ENCODE peak calls at places on chromosomes 7 and 10, in four cellular contexts. T, N, H and C are unnamed samples.

GRCh38 chr7:158979635-158980351 is 123.4 kb downstream of the DYNC2I1 start:
- DNase-seq in N (no peak), T (no peak), H (no peak), C (no peak)

GRCh38 chr10:71647526-71648354 is 71.8 kb downstream of the C10orf105 start:
- DNase-seq in T (no peak), H (peak; percentile 80), N (no peak), C (peak; percentile 73)

GRCh38 chr7:2616973-2617709 is 14.6 kb upstream of the TTYH3 start:
- DNase-seq in T (no peak), H (no peak), N (no peak), C (no peak)

GRCh38 chr7:88758355-88759215 is 915 bp upstream of the ZNF804B start:
- DNase-seq in T (no peak), N (peak; percentile 16), H (peak; percentile 65), C (peak; percentile 59)

GRCh38 chr7:137990251-137990901 is 11.5 kb downstream of the CREB3L2 start:
- DNase-seq in N (no peak), T (no peak), H (no peak), C (no peak)

GRCh38 chr10:122307669-122308486 is 36.8 kb downstream of the BTBD16 start:
- DNase-seq in T (no peak), H (no peak), N (peak; percentile 71), C (no peak)

GRCh38 chr10:30637881-30638467 is 8.4 kb upstream of the LYZL2 start:
- DNase-seq in N (no peak), H (no peak), T (no peak), C (peak; percentile 22)

GRCh38 chr7:122727759-122728158 is 25.0 kb upstream of the RNF148 start:
- DNase-seq in N (no peak), T (no peak), H (no peak), C (no peak)

GRCh38 chr10:4201866-4202825 is 417.1 kb upstream of the KLF6 start:
- DNase-seq in N (no peak), T (no peak), H (no peak), C (no peak)

DNA sequence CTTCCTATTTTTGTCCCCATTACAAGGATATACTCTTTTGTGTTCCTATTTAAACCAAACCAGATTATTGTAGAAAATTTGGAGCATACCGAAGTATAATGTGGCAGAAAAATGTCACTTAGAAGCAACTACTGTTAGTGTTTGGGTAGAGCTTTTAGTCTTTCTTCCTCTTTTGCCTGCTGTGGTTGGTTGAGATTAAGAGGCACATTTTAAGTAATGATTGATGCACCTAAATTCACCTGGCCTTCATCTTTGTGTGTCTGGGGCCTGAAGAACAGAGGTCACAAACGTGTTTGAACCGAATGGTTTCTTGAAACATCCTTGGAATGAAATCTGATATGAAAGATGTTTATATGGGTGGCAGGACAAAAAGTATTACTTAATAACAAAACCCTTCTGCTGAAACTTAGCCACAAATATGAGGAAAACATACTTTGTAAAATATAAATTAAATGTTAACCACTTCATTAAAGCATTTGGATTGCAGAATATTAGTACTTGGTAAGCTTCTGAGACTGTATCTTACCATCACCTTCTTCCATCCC is 2.6 kb downstream of the BPGM start:
- DNase-seq in H (no peak), T (no peak), N (no peak), C (no peak)
- H3K27ac ChIP-seq in H (no peak overlapping the region), T (no peak overlapping the region), N (no peak overlapping the region), C (no peak overlapping the region)

DNA sequence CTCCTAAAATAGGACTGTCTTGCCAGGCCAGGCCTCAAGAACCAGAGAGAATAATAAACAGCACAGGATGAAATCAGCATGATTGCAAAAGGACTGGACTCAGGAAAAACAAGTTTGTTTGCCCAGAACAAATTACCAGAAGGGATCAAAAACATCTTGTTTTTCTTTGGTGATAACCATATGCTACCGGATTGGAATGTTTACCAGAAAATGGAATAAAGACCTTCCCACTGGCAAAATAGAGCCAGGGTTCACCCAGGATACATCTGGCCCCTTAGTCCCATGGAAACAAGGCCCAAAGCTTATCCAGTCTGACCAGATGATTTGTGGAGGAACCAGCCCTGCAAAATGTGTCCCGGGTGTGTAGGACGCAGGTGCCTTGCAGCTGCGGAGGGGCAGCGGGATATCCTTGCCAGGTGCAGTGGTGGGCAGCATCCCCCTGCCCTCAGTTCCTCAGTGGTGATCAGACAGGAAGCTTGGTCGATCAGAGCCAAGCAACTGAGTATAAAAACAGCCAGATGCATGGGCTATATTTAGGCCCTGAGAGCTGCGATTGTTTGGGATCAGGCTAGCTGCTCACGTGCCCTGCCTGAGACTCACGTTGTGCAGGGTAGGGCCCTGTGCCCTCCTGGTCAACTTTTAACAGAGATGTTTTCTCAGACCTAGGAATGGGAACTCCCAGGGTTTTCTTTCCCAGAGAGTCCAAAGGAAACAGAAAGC is 4.6 kb upstream of the ZNF22 start:
- DNase-seq in T (no peak), H (no peak), N (peak; percentile 72), C (no peak)
- H3K27ac ChIP-seq in T (no peak overlapping the region), H (no peak overlapping the region), N (peak overlapping the region; percentile 97), C (no peak overlapping the region)

GRCh38 chr10:123863721-123864432 is 27.7 kb downstream of the CPXM2 start:
- DNase-seq in H (peak; percentile 30), N (no peak), T (no peak), C (no peak)

GRCh38 chr10:123865350-123865749 is 26.3 kb downstream of the CPXM2 start:
- DNase-seq in T (no peak), H (no peak), N (no peak), C (no peak)

GRCh38 chr10:123863189-123863580 is 28.4 kb downstream of the CPXM2 start:
- DNase-seq in H (no peak), N (no peak), T (no peak), C (no peak)

GRCh38 chr10:123865880-123866279 is 25.7 kb downstream of the CPXM2 start:
- DNase-seq in N (no peak), T (no peak), H (no peak), C (no peak)

DNA sequence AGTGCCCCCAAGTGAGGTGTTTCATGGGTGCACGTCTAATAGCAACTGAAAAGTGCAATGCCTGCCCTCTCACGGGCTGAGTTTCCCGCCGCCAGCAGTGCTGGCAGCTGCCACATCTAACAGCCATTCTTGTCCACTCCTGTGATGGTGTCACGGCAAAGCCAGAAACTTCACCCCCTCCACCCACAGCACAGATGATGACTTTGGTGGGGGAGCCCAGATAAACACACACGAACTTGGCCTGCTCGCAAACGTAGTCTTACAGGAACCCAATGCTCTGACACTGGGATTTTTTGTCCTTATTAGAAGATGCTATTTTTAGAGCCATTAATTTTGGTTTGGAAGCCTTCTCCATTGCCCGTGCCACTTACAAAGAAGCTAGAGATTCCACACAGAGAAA is 26.7 kb downstream of the CPXM2 start:
- DNase-seq in N (no peak), H (no peak), T (no peak), C (no peak)
- H3K27ac ChIP-seq in N (no peak overlapping the region), H (no peak overlapping the region), T (no peak overlapping the region), C (no peak overlapping the region)

GRCh38 chr7:151085691-151086620 is at the start of gene AGAP3:
- DNase-seq in N (peak; percentile 92), H (peak; percentile 91), T (peak; percentile 48), C (peak; percentile 99)

GRCh38 chr7:151087247-151088018 is 1.2 kb downstream of the AGAP3 start:
- DNase-seq in H (no peak), T (peak; percentile 36), N (peak; percentile 72), C (peak; percentile 47)

GRCh38 chr7:151088019-151088855 is 2.0 kb downstream of the AGAP3 start:
- DNase-seq in T (no peak), N (no peak), H (peak; percentile 53), C (peak; percentile 24)

GRCh38 chr7:151085329-151085690 is 965 bp upstream of the AGAP3 start:
- DNase-seq in T (no peak), N (no peak), H (no peak), C (no peak)

DNA sequence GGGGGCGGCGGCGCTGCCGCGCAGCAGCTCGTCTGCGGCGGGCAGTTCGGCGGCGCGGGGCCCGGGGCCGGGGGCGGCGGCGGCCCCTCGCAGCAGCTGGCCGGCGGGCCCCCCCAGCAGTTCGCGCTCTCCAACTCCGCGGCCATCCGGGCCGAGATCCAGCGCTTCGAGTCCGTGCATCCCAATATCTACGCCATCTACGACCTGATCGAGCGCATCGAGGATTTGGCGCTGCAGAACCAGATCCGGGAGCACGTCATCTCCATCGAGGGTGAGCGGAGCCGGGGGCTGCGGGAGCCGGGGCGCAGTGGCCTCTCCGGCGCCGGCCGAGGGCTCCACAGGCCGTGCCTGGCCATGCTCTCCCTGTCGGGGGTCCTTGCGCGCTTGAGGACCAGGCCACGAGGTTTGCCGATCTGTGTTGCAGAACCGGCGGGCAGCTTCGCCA is 549 bp downstream of the AGAP3 start:
- DNase-seq in T (peak; percentile 19), N (no peak), H (peak; percentile 60), C (peak; percentile 49)
- H3K27ac ChIP-seq in T (peak overlapping the region; percentile 70), N (peak overlapping the region; percentile 88), H (no peak overlapping the region), C (peak overlapping the region; percentile 66)

DNA sequence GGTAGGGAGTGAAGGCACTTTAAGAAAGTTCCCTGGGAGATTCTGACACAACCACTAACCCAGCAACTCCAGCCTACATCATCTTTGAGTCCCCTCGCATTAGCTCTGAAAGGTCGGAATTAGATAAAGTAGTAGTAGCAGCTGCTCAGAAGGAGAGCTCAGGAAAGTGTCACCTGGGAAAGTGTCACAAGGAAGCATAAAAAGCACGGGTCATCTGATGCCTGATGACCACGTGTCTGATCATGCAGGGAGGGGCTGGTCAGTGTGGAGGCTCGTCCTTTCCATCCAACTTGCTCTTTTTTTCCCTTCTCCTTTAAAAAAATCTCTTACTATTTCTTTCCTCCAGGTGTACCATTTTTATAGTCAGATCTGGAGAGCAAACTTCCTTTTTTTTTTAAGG is 47.1 kb upstream of the PDCD4 start:
- DNase-seq in H (no peak), N (no peak), T (no peak), C (no peak)
- H3K27ac ChIP-seq in H (no peak overlapping the region), N (peak overlapping the region; percentile 43), T (no peak overlapping the region), C (no peak overlapping the region)